ENCODE peak calls at places on chromosomes 6 and 20, in seven cellular contexts. O is GM12878, N is H1, C is HCT116, L is K562, H is HepG2, Z is SK-N-SH. B is an unnamed sample.

GRCh38 chr6:154345811-154346210 is 10.8 kb downstream of the IPCEF1 start:
- DNase-seq in N (no peak), C (no peak), L (no peak), O (no peak), H (no peak), Z (no peak), B (no peak)

GRCh38 chr20:22807646-22808045 is 223.3 kb upstream of the FOXA2 start:
- DNase-seq in C (peak; percentile 40), N (no peak), H (no peak), L (no peak), O (no peak), Z (peak; percentile 8), B (peak; percentile 21)

GRCh38 chr6:79512014-79512413 is 25.2 kb downstream of the LCA5 start:
- DNase-seq in H (no peak), Z (no peak), L (no peak), N (no peak), C (no peak), O (no peak), B (no peak)

GRCh38 chr6:17405944-17406245 is 12.5 kb downstream of the CAP2 start:
- DNase-seq in H (no peak), Z (no peak), C (no peak), L (no peak), N (no peak), O (no peak), B (no peak)

GRCh38 chr6:137417411-137417810 is 76.8 kb downstream of the OLIG3 start:
- DNase-seq in C (no peak), N (no peak), Z (no peak), L (no peak), H (no peak), O (no peak), B (no peak)

GRCh38 chr6:116105247-116105646 is 4.6 kb downstream of the NT5DC1 start:
- DNase-seq in O (no peak), N (no peak), Z (no peak), C (no peak), L (no peak), H (peak; percentile 70), B (no peak)

GRCh38 chr6:170080828-170081368 is 210.0 kb downstream of the DLL1 start:
- DNase-seq in N (no peak), Z (no peak), L (no peak), H (no peak), C (no peak), O (no peak), B (no peak)

GRCh38 chr6:151276112-151276745 is 36.5 kb downstream of the AKAP12 start:
- DNase-seq in H (no peak), O (no peak), L (no peak), N (no peak), C (no peak), Z (peak; percentile 17), B (no peak)

GRCh38 chr6:89925826-89926225 is 31.6 kb downstream of the GJA10 start:
- DNase-seq in N (no peak), Z (no peak), H (no peak), L (no peak), C (no peak), O (no peak), B (no peak)

GRCh38 chr6:106084106-106084963 is 1.8 kb upstream of the PRDM1 start:
- DNase-seq in Z (no peak), L (peak; percentile 42), C (peak; percentile 72), O (peak; percentile 84), H (peak; percentile 7), N (peak; percentile 53), B (no peak)

GRCh38 chr6:56930846-56931245 is 24.1 kb upstream of the BEND6 start:
- DNase-seq in C (no peak), O (no peak), N (no peak), H (no peak), L (no peak), Z (no peak), B (no peak)

GRCh38 chr20:46751856-46752255 is 42.4 kb downstream of the SLC2A10 start:
- DNase-seq in H (no peak), L (peak; percentile 35), Z (no peak), N (no peak), C (no peak), O (no peak), B (peak; percentile 68)

GRCh38 chr6:36542041-36542440 is 5.2 kb downstream of the STK38 start:
- DNase-seq in L (no peak), C (no peak), H (no peak), O (no peak), Z (no peak), N (no peak), B (no peak)

GRCh38 chr6:144449911-144450690 is 165.0 kb downstream of the UTRN start:
- DNase-seq in L (no peak), O (no peak), C (no peak), H (no peak), N (no peak), Z (no peak), B (no peak)

GRCh38 chr20:57603120-57603519 is 17.1 kb downstream of the ZBP1 start:
- DNase-seq in O (no peak), Z (no peak), L (no peak), H (no peak), C (no peak), N (no peak), B (no peak)

GRCh38 chr20:36093025-36093803 is 61.3 kb upstream of the EPB41L1 start:
- DNase-seq in L (peak; percentile 60), H (no peak), O (no peak), N (no peak), Z (peak; percentile 66), C (no peak), B (peak; percentile 81)

GRCh38 chr6:145070791-145071190 is 664.5 kb downstream of the EPM2A start:
- DNase-seq in O (no peak), H (no peak), Z (no peak), N (no peak), C (no peak), L (no peak), B (no peak)

GRCh38 chr6:142763205-142763604 is 181.8 kb downstream of the HIVEP2 start:
- DNase-seq in O (no peak), L (no peak), C (no peak), Z (no peak), N (no peak), H (no peak), B (no peak)
- TF ChIP-seq JUND in O (no peak), L (no peak), C (no peak), Z (peak; percentile 5), N (no peak), H (no peak), B (no peak)

DNA sequence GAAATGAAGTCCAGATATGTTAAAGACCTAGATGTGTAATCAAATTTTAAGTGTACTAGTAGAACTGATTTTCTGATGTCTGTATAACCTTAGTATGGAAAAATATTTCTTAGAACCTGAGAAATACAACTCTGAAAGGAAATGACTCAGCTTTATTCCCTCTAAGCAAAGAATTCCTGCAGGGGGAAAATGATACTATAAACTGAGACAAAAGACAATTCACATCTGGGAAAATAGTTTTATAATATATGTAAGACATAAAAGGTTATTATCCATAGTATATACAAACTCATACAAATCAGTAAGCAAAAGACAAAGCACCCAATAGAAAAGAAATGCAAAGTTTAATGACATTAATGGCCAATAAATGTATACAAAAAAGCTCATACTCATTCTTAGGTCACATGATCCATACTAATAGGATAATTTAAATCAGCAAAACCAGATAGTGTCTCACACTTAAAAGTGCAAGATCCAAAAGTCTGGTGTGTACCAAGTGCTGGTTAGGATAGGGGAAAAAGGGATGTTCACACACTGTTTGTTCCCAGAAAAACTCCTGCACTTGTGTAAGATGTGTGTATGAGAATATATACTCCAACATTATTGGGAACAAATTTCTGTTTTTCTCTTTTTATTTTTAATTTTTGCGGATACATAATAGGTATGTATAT is 22.6 kb downstream of the RNF217 start:
- DNase-seq in C (no peak), O (no peak), H (no peak), L (no peak), Z (no peak), N (no peak), B (no peak)
- TF ChIP-seq JUND in C (peak; percentile 45), O (no peak), H (no peak), L (no peak), Z (no peak), N (no peak), B (no peak)

GRCh38 chr6:14070457-14070856 is 47.1 kb upstream of the CD83 start:
- DNase-seq in N (no peak), H (no peak), O (no peak), Z (no peak), C (no peak), L (no peak), B (no peak)

GRCh38 chr6:14077193-14077853 is 40.2 kb upstream of the CD83 start:
- DNase-seq in H (no peak), Z (no peak), N (no peak), L (no peak), O (no peak), C (no peak), B (no peak)

GRCh38 chr6:14079433-14079832 is 38.1 kb upstream of the CD83 start:
- DNase-seq in O (no peak), L (no peak), Z (no peak), C (no peak), N (no peak), H (no peak), B (no peak)

GRCh38 chr6:14072084-14072483 is 45.5 kb upstream of the CD83 start:
- DNase-seq in C (no peak), N (no peak), L (no peak), Z (no peak), O (no peak), H (no peak), B (no peak)

DNA sequence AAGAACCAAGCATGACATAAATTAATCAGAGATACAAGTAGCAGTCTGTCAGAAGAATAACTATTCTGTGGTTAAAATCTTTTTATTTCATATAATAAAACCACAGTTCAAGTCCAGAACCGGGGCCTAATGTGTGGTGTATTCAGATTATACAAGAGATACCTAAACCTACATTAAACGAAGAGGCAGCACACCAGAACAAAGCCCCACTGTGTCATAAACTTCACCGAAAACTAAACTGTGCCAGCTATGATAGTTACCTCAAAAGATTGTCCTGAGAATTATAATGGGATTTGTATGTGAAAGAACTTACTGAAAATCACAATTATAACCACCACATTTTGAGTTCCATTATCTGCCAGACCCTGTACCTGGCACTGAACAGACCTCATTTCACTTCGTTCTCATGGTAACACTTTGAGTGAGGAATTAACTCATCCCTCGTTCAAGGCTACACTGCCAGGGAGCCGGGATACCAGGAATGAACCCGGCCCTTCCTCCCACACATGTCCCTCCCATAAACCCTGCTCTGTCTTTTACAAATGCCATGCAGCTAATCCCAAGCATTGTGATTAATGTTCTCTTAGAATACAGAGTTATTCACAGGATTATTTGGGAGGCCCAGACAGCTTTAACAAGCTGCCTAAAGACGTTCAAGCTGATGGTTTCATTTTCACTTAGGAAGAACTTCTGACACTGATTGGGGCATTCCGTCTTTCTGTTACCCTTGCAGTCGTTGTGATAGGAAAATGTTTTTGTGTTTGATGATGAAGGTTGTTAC is 42.7 kb upstream of the CD83 start:
- DNase-seq in N (no peak), C (no peak), H (no peak), Z (peak; percentile 19), L (no peak), O (no peak), B (peak; percentile 7)
- TF ChIP-seq JUND in N (no peak), C (no peak), H (no peak), Z (no peak), L (peak; percentile 6), O (no peak), B (no peak)

GRCh38 chr20:24032412-24032898 is 43.9 kb upstream of the GGTLC1 start:
- DNase-seq in H (no peak), C (no peak), L (no peak), O (no peak), Z (no peak), N (no peak), B (no peak)

GRCh38 chr20:24033151-24033550 is 44.6 kb upstream of the GGTLC1 start:
- DNase-seq in C (no peak), N (no peak), L (no peak), Z (no peak), H (no peak), O (no peak), B (no peak)

GRCh38 chr20:24027229-24027628 is 38.6 kb upstream of the GGTLC1 start:
- DNase-seq in Z (no peak), N (no peak), L (no peak), H (no peak), O (peak; percentile 2), C (no peak), B (no peak)
- TF ChIP-seq JUND in Z (no peak), N (no peak), L (no peak), H (no peak), O (no peak), C (no peak), B (no peak)

B was measured in T47D.